ENCODE peak calls at places on chromosomes 3 and 15, in six cellular contexts. Y, B, S, K, M and D are unnamed samples.

GRCh38 chr3:50587806-50588758 is 18.8 kb downstream of the HEMK1 start:
- DNase-seq in S (no peak), K (no peak), M (no peak), B (no peak), Y (no peak), D (no peak)

GRCh38 chr3:38588276-38588971 is 61.1 kb downstream of the SCN5A start:
- DNase-seq in M (no peak), K (no peak), Y (no peak), S (no peak), B (no peak), D (no peak)

GRCh38 chr15:76006136-76006778 is 6.0 kb downstream of the NRG4 start:
- DNase-seq in K (no peak), B (no peak), Y (no peak), M (peak; percentile 44), S (peak; percentile 77), D (no peak)

GRCh38 chr3:185508330-185508729 is 9.5 kb upstream of the TMEM41A start:
- DNase-seq in M (no peak), Y (no peak), K (no peak), S (no peak), B (no peak), D (no peak)

GRCh38 chr15:89591834-89592233 is 16.6 kb downstream of the TICRR start:
- DNase-seq in M (no peak), B (no peak), S (no peak), Y (no peak), K (no peak), D (no peak)

GRCh38 chr15:57726411-57726810 is 19.9 kb downstream of the POLR2M start:
- DNase-seq in S (no peak), B (no peak), K (no peak), M (peak; percentile 17), Y (no peak), D (no peak)

GRCh38 chr15:29859293-29859692 is 37.0 kb upstream of the TJP1 start:
- DNase-seq in K (no peak), Y (no peak), M (no peak), S (no peak), B (no peak), D (no peak)

GRCh38 chr3:102006812-102007485 is 157.6 kb downstream of the NFKBIZ start:
- DNase-seq in S (peak; percentile 14), B (no peak), K (peak; percentile 19), M (peak; percentile 84), Y (no peak), D (no peak)

GRCh38 chr3:187063286-187064081 is 75.8 kb downstream of the RPL39L start:
- DNase-seq in S (no peak), M (peak; percentile 79), K (no peak), Y (no peak), B (peak; percentile 15), D (no peak)

GRCh38 chr15:58139631-58140522 is 1.7 kb downstream of the AQP9 start:
- DNase-seq in M (no peak), K (no peak), Y (no peak), S (no peak), B (no peak), D (no peak)

GRCh38 chr3:81419196-81419595 is 342.2 kb downstream of the GBE1 start:
- DNase-seq in S (no peak), M (no peak), K (no peak), Y (no peak), B (no peak), D (no peak)

GRCh38 chr3:9553021-9553948 is at the start of gene LHFPL4:
- DNase-seq in Y (no peak), S (no peak), K (no peak), M (no peak), B (no peak), D (no peak)

GRCh38 chr15:22808761-22809280 is 22.4 kb downstream of the NIPA1 start:
- DNase-seq in B (no peak), M (no peak), Y (no peak), K (no peak), S (no peak), D (no peak)

GRCh38 chr3:131393056-131393455 is 11.5 kb downstream of the NUDT16 start:
- DNase-seq in M (no peak), B (no peak), S (no peak), K (no peak), Y (no peak), D (no peak)

GRCh38 chr3:72593881-72594397 is 254.3 kb downstream of the SHQ1 start:
- DNase-seq in S (no peak), B (no peak), K (no peak), M (no peak), Y (no peak), D (no peak)

GRCh38 chr3:159788291-159788690 is 200.3 kb upstream of the IL12A start:
- DNase-seq in B (no peak), Y (no peak), M (no peak), K (no peak), S (no peak), D (no peak)

GRCh38 chr15:83250766-83251165 is 33.7 kb downstream of the BNC1 start:
- DNase-seq in K (no peak), S (no peak), B (no peak), M (peak; percentile 30), Y (no peak), D (no peak)

GRCh38 chr3:108564564-108564963 is 24.7 kb downstream of the CIP2A start:
- DNase-seq in Y (no peak), M (no peak), K (no peak), S (no peak), B (no peak), D (no peak)

GRCh38 chr15:50247819-50248650 is 17.5 kb downstream of the HDC start:
- DNase-seq in Y (no peak), B (no peak), K (no peak), S (no peak), M (peak; percentile 78), D (no peak)

GRCh38 chr3:161323926-161324621 is 47.2 kb downstream of the SPTSSB start:
- DNase-seq in S (no peak), M (no peak), Y (no peak), K (no peak), B (no peak), D (no peak)

GRCh38 chr15:97425596-97425995 is 534.9 kb upstream of the ARRDC4 start:
- DNase-seq in B (no peak), K (no peak), M (no peak), Y (no peak), S (no peak), D (no peak)

GRCh38 chr3:144181062-144181461 is 209.4 kb downstream of the DIPK2A start:
- DNase-seq in K (no peak), Y (no peak), S (no peak), M (no peak), B (no peak), D (no peak)

GRCh38 chr3:153026026-153026425 is 136.0 kb upstream of the RAP2B start:
- DNase-seq in S (no peak), M (peak; percentile 21), K (no peak), Y (no peak), B (peak; percentile 37), D (no peak)

GRCh38 chr15:80455668-80456442 is 51.7 kb downstream of the ARNT2 start:
- DNase-seq in B (peak; percentile 72), M (peak; percentile 72), Y (peak; percentile 28), K (peak; percentile 56), S (peak; percentile 37), D (no peak)

GRCh38 chr15:100248236-100248635 is 93.5 kb downstream of the ADAMTS17 start:
- DNase-seq in M (no peak), K (no peak), B (no peak), S (peak; percentile 9), Y (no peak), D (no peak)

GRCh38 chr3:17386432-17386831 is 356.0 kb downstream of the TBC1D5 start:
- DNase-seq in B (no peak), K (no peak), S (no peak), Y (no peak), M (no peak), D (no peak)

GRCh38 chr3:185204894-185205293 is 49.0 kb downstream of the EHHADH start:
- DNase-seq in B (no peak), M (no peak), Y (no peak), S (no peak), K (no peak), D (no peak)

GRCh38 chr15:70167155-70167554 is 69.4 kb upstream of the TLE3 start:
- DNase-seq in S (no peak), Y (no peak), B (no peak), K (no peak), M (no peak), D (no peak)

GRCh38 chr3:188749010-188749617 is 422.7 kb upstream of the TPRG1 start:
- DNase-seq in S (no peak), M (no peak), Y (no peak), B (peak; percentile 18), K (no peak), D (no peak)

GRCh38 chr15:96849501-96849900 is 519.0 kb downstream of the NR2F2 start:
- DNase-seq in K (no peak), Y (no peak), S (no peak), B (no peak), M (peak; percentile 4), D (no peak)

GRCh38 chr15:98684441-98684840 is 36.1 kb downstream of the IGF1R start:
- DNase-seq in K (no peak), Y (no peak), S (no peak), B (no peak), M (peak; percentile 59), D (no peak)

GRCh38 chr15:57560976-57561711 is 30.6 kb upstream of the MYZAP start:
- DNase-seq in M (peak; percentile 75), Y (no peak), B (peak; percentile 86), K (peak; percentile 66), S (peak; percentile 90), D (peak; percentile 23)

GRCh38 chr15:77187751-77188464 is 117.0 kb upstream of the TSPAN3 start:
- DNase-seq in M (peak; percentile 11), K (no peak), B (no peak), Y (peak; percentile 20), S (peak; percentile 71), D (peak; percentile 28)

GRCh38 chr3:2540115-2540514 is 441.4 kb downstream of the CNTN4 start:
- DNase-seq in B (no peak), K (no peak), S (no peak), Y (no peak), M (no peak), D (no peak)

GRCh38 chr3:186760141-186760813 is 23.1 kb upstream of the EIF4A2 start:
- DNase-seq in B (no peak), S (no peak), K (no peak), M (peak; percentile 91), Y (no peak), D (no peak)

GRCh38 chr3:89314454-89314853 is 207.0 kb downstream of the EPHA3 start:
- DNase-seq in M (peak; percentile 35), Y (no peak), B (peak; percentile 49), S (no peak), K (no peak), D (no peak)
- TF ChIP-seq CTCF in M (peak; percentile 47), Y (no peak), B (peak; percentile 46), S (no peak), K (no peak), D (no peak)

GRCh38 chr3:138646527-138646926 is 38.0 kb downstream of the FAIM start:
- DNase-seq in M (no peak), K (no peak), Y (no peak), S (no peak), B (no peak), D (no peak)
- H3K9me3 ChIP-seq in M (peaks cover 9% of the 10 kb centered on the region), K (no peaks in the 10 kb centered on the region), Y (peaks cover 39% of the 10 kb centered on the region), S (no peaks in the 10 kb centered on the region), B (no peaks in the 10 kb centered on the region), D (peaks cover 44% of the 10 kb centered on the region)

GRCh38 chr3:4689021-4689420 is 195.9 kb downstream of the ITPR1 start:
- DNase-seq in K (no peak), M (no peak), Y (no peak), B (no peak), S (no peak), D (no peak)
- H3K36me3 ChIP-seq in K (no peaks in the 10 kb centered on the region), M (no peaks in the 10 kb centered on the region), Y (no peaks in the 10 kb centered on the region), B (peaks cover 11% of the 10 kb centered on the region), S (no peaks in the 10 kb centered on the region), D (peaks cover 72% of the 10 kb centered on the region)

GRCh38 chr15:78767331-78767951 is 43.8 kb downstream of the ADAMTS7 start:
- DNase-seq in Y (no peak), B (no peak), M (no peak), K (no peak), S (no peak), D (no peak)
- TF ChIP-seq CTCF in Y (no peak), B (no peak), M (no peak), K (no peak), S (no peak), D (no peak)